ENCODE peak calls at places on chromosomes 13 and 19, in nine cellular contexts. One of them, this sample, is unnamed.

GRCh38 chr13:36766295-36766694 is 52.7 kb upstream of the RFXAP start:
- DNase-seq in transverse colon: no peak
- DNase-seq in OCI-LY7: no peak
- DNase-seq in lower leg skin: no peak
- DNase-seq in ovary: no peak
- DNase-seq in neural progenitor cell: no peak
- DNase-seq in mucosa of descending colon: no peak
- DNase-seq in cardiac muscle cell: no peak
- DNase-seq in upper lobe of left lung: no peak
- DNase-seq in this sample: no peak

GRCh38 chr19:17748884-17749638 is 2.2 kb upstream of the FCHO1 start:
- DNase-seq in OCI-LY7: no peak
- DNase-seq in ovary: no peak
- DNase-seq in upper lobe of left lung: no peak
- DNase-seq in mucosa of descending colon: no peak
- DNase-seq in lower leg skin: no peak
- DNase-seq in neural progenitor cell: no peak
- DNase-seq in transverse colon: no peak
- DNase-seq in cardiac muscle cell: no peak
- DNase-seq in this sample: no peak

GRCh38 chr19:14476663-14477401 is 1.7 kb upstream of the PTGER1 start:
- DNase-seq in mucosa of descending colon: peak; percentile 69
- DNase-seq in ovary: no peak
- DNase-seq in transverse colon: peak; percentile 46
- DNase-seq in cardiac muscle cell: peak; percentile 57
- DNase-seq in neural progenitor cell: no peak
- DNase-seq in lower leg skin: peak; percentile 50
- DNase-seq in OCI-LY7: peak; percentile 24
- DNase-seq in upper lobe of left lung: no peak
- DNase-seq in this sample: no peak

GRCh38 chr19:3642987-3643386 is 16.4 kb upstream of the CACTIN start:
- DNase-seq in cardiac muscle cell: peak; percentile 11
- DNase-seq in OCI-LY7: peak; percentile 39
- DNase-seq in upper lobe of left lung: peak; percentile 84
- DNase-seq in mucosa of descending colon: no peak
- DNase-seq in transverse colon: no peak
- DNase-seq in neural progenitor cell: peak; percentile 38
- DNase-seq in lower leg skin: no peak
- DNase-seq in ovary: no peak
- DNase-seq in this sample: no peak

GRCh38 chr13:110471156-110471832 is 90.2 kb downstream of the RAB20 start:
- DNase-seq in transverse colon: peak; percentile 41
- DNase-seq in cardiac muscle cell: no peak
- DNase-seq in upper lobe of left lung: no peak
- DNase-seq in mucosa of descending colon: no peak
- DNase-seq in lower leg skin: no peak
- DNase-seq in ovary: no peak
- DNase-seq in OCI-LY7: no peak
- DNase-seq in neural progenitor cell: no peak
- DNase-seq in this sample: no peak

GRCh38 chr19:10474962-10475451 is 28.1 kb downstream of the KEAP1 start:
- DNase-seq in cardiac muscle cell: no peak
- DNase-seq in OCI-LY7: no peak
- DNase-seq in lower leg skin: no peak
- DNase-seq in neural progenitor cell: no peak
- DNase-seq in transverse colon: no peak
- DNase-seq in upper lobe of left lung: no peak
- DNase-seq in ovary: no peak
- DNase-seq in mucosa of descending colon: no peak
- DNase-seq in this sample: no peak

GRCh38 chr19:42154471-42155323 is 22.5 kb upstream of the POU2F2 start:
- DNase-seq in neural progenitor cell: no peak
- DNase-seq in mucosa of descending colon: no peak
- DNase-seq in transverse colon: no peak
- DNase-seq in OCI-LY7: peak; percentile 62
- DNase-seq in upper lobe of left lung: peak; percentile 28
- DNase-seq in cardiac muscle cell: no peak
- DNase-seq in lower leg skin: no peak
- DNase-seq in ovary: no peak
- DNase-seq in this sample: no peak

GRCh38 chr19:30924670-30925069 is 424.6 kb downstream of the TSHZ3 start:
- DNase-seq in ovary: peak; percentile 36
- DNase-seq in transverse colon: peak; percentile 25
- DNase-seq in cardiac muscle cell: no peak
- DNase-seq in mucosa of descending colon: no peak
- DNase-seq in OCI-LY7: no peak
- DNase-seq in lower leg skin: no peak
- DNase-seq in neural progenitor cell: no peak
- DNase-seq in upper lobe of left lung: no peak
- DNase-seq in this sample: no peak

GRCh38 chr13:100673831-100674362 is 698 bp downstream of the TMTC4 start:
- DNase-seq in ovary: peak; percentile 78
- DNase-seq in mucosa of descending colon: peak; percentile 62
- DNase-seq in upper lobe of left lung: peak; percentile 93
- DNase-seq in neural progenitor cell: no peak
- DNase-seq in transverse colon: peak; percentile 39
- DNase-seq in OCI-LY7: peak; percentile 11
- DNase-seq in cardiac muscle cell: no peak
- DNase-seq in lower leg skin: peak; percentile 43
- DNase-seq in this sample: no peak

GRCh38 chr19:35347171-35347929 is at the start of gene FFAR1:
- DNase-seq in OCI-LY7: peak; percentile 89
- DNase-seq in mucosa of descending colon: peak; percentile 44
- DNase-seq in lower leg skin: no peak
- DNase-seq in ovary: peak; percentile 15
- DNase-seq in neural progenitor cell: no peak
- DNase-seq in upper lobe of left lung: no peak
- DNase-seq in transverse colon: peak; percentile 40
- DNase-seq in cardiac muscle cell: no peak
- DNase-seq in this sample: peak; percentile 18

GRCh38 chr19:13404236-13404635 is 102.0 kb downstream of the CACNA1A start:
- DNase-seq in transverse colon: no peak
- DNase-seq in mucosa of descending colon: no peak
- DNase-seq in upper lobe of left lung: no peak
- DNase-seq in lower leg skin: no peak
- DNase-seq in cardiac muscle cell: no peak
- DNase-seq in ovary: no peak
- DNase-seq in OCI-LY7: no peak
- DNase-seq in neural progenitor cell: no peak
- DNase-seq in this sample: no peak

GRCh38 chr19:47111081-47111589 is 2.4 kb downstream of the ZC3H4 start:
- DNase-seq in cardiac muscle cell: no peak
- DNase-seq in ovary: peak; percentile 52
- DNase-seq in transverse colon: peak; percentile 41
- DNase-seq in mucosa of descending colon: peak; percentile 65
- DNase-seq in neural progenitor cell: peak; percentile 34
- DNase-seq in upper lobe of left lung: peak; percentile 81
- DNase-seq in OCI-LY7: peak; percentile 60
- DNase-seq in lower leg skin: no peak
- DNase-seq in this sample: no peak

GRCh38 chr13:43251967-43252366 is 228.6 kb downstream of the DNAJC15 start:
- DNase-seq in mucosa of descending colon: no peak
- DNase-seq in upper lobe of left lung: no peak
- DNase-seq in OCI-LY7: no peak
- DNase-seq in lower leg skin: no peak
- DNase-seq in transverse colon: no peak
- DNase-seq in neural progenitor cell: no peak
- DNase-seq in cardiac muscle cell: peak; percentile 26
- DNase-seq in ovary: no peak
- DNase-seq in this sample: no peak

GRCh38 chr13:50798923-50799322 is 44.6 kb downstream of the DLEU7 start:
- DNase-seq in mucosa of descending colon: no peak
- DNase-seq in transverse colon: no peak
- DNase-seq in ovary: no peak
- DNase-seq in lower leg skin: no peak
- DNase-seq in upper lobe of left lung: no peak
- DNase-seq in neural progenitor cell: no peak
- DNase-seq in cardiac muscle cell: no peak
- DNase-seq in OCI-LY7: no peak
- DNase-seq in this sample: no peak

GRCh38 chr13:73331556-73331955 is 272.8 kb downstream of the KLF5 start:
- DNase-seq in transverse colon: no peak
- DNase-seq in mucosa of descending colon: no peak
- DNase-seq in lower leg skin: no peak
- DNase-seq in OCI-LY7: no peak
- DNase-seq in upper lobe of left lung: no peak
- DNase-seq in ovary: no peak
- DNase-seq in cardiac muscle cell: no peak
- DNase-seq in neural progenitor cell: no peak
- DNase-seq in this sample: no peak

GRCh38 chr19:35135389-35135909 is 590 bp upstream of the LGI4 start:
- DNase-seq in OCI-LY7: peak; percentile 79
- DNase-seq in ovary: peak; percentile 85
- DNase-seq in mucosa of descending colon: peak; percentile 81
- DNase-seq in upper lobe of left lung: peak; percentile 84
- DNase-seq in cardiac muscle cell: peak; percentile 92
- DNase-seq in transverse colon: peak; percentile 88
- DNase-seq in lower leg skin: no peak
- DNase-seq in neural progenitor cell: peak; percentile 88
- DNase-seq in this sample: peak; percentile 51

GRCh38 chr13:93794197-93794885 is 567.7 kb downstream of the GPC6 start:
- DNase-seq in transverse colon: no peak
- DNase-seq in neural progenitor cell: no peak
- DNase-seq in cardiac muscle cell: no peak
- DNase-seq in ovary: no peak
- DNase-seq in OCI-LY7: no peak
- DNase-seq in mucosa of descending colon: no peak
- DNase-seq in upper lobe of left lung: no peak
- DNase-seq in lower leg skin: no peak
- DNase-seq in this sample: no peak

GRCh38 chr13:110306960-110307696 is at the start of the genes COL4A1 and COL4A2:
- DNase-seq in transverse colon: peak; percentile 61
- DNase-seq in upper lobe of left lung: peak; percentile 94
- DNase-seq in ovary: peak; percentile 89
- DNase-seq in mucosa of descending colon: no peak
- DNase-seq in OCI-LY7: no peak
- DNase-seq in neural progenitor cell: peak; percentile 91
- DNase-seq in lower leg skin: peak; percentile 31
- DNase-seq in cardiac muscle cell: peak; percentile 81
- DNase-seq in this sample: no peak

GRCh38 chr13:109645831-109646230 is 140.6 kb downstream of the IRS2 start:
- DNase-seq in transverse colon: no peak
- DNase-seq in upper lobe of left lung: no peak
- DNase-seq in OCI-LY7: no peak
- DNase-seq in neural progenitor cell: no peak
- DNase-seq in ovary: peak; percentile 26
- DNase-seq in mucosa of descending colon: no peak
- DNase-seq in lower leg skin: no peak
- DNase-seq in cardiac muscle cell: no peak
- DNase-seq in this sample: no peak

GRCh38 chr13:49238621-49239020 is 9.1 kb upstream of the CDADC1 start:
- DNase-seq in OCI-LY7: no peak
- DNase-seq in lower leg skin: no peak
- DNase-seq in neural progenitor cell: no peak
- DNase-seq in ovary: no peak
- DNase-seq in transverse colon: no peak
- DNase-seq in cardiac muscle cell: no peak
- DNase-seq in upper lobe of left lung: no peak
- DNase-seq in mucosa of descending colon: no peak
- DNase-seq in this sample: no peak

GRCh38 chr13:53204598-53204997 is 176.0 kb downstream of the OLFM4 start:
- DNase-seq in mucosa of descending colon: no peak
- DNase-seq in cardiac muscle cell: no peak
- DNase-seq in neural progenitor cell: no peak
- DNase-seq in ovary: no peak
- DNase-seq in upper lobe of left lung: no peak
- DNase-seq in OCI-LY7: no peak
- DNase-seq in transverse colon: no peak
- DNase-seq in lower leg skin: no peak
- DNase-seq in this sample: no peak

GRCh38 chr19:21134934-21135366 is 6.9 kb upstream of the ZNF431 start:
- DNase-seq in neural progenitor cell: no peak
- DNase-seq in cardiac muscle cell: no peak
- DNase-seq in transverse colon: no peak
- DNase-seq in OCI-LY7: no peak
- DNase-seq in lower leg skin: no peak
- DNase-seq in upper lobe of left lung: no peak
- DNase-seq in ovary: no peak
- DNase-seq in mucosa of descending colon: no peak
- DNase-seq in this sample: no peak

GRCh38 chr19:489418-490196 is 6.7 kb upstream of the MADCAM1 start:
- DNase-seq in upper lobe of left lung: peak; percentile 83
- DNase-seq in lower leg skin: no peak
- DNase-seq in neural progenitor cell: peak; percentile 77
- DNase-seq in ovary: no peak
- DNase-seq in cardiac muscle cell: peak; percentile 54
- DNase-seq in transverse colon: no peak
- DNase-seq in mucosa of descending colon: no peak
- DNase-seq in OCI-LY7: peak; percentile 24
- DNase-seq in this sample: no peak
- TF ChIP-seq CTCF in upper lobe of left lung: no peak
- TF ChIP-seq CTCF in lower leg skin: no peak
- TF ChIP-seq CTCF in neural progenitor cell: no peak
- TF ChIP-seq CTCF in ovary: no peak
- TF ChIP-seq CTCF in cardiac muscle cell: no peak
- TF ChIP-seq CTCF in transverse colon: no peak
- TF ChIP-seq CTCF in mucosa of descending colon: no peak
- TF ChIP-seq CTCF in OCI-LY7: no peak
- TF ChIP-seq CTCF in this sample: no peak

GRCh38 chr13:24746618-24747247 is 17.2 kb upstream of the RNF17 start:
- DNase-seq in transverse colon: no peak
- DNase-seq in OCI-LY7: no peak
- DNase-seq in cardiac muscle cell: peak; percentile 57
- DNase-seq in upper lobe of left lung: peak; percentile 84
- DNase-seq in ovary: no peak
- DNase-seq in mucosa of descending colon: no peak
- DNase-seq in lower leg skin: no peak
- DNase-seq in neural progenitor cell: peak; percentile 71
- DNase-seq in this sample: no peak
- TF ChIP-seq CTCF in transverse colon: no peak
- TF ChIP-seq CTCF in OCI-LY7: no peak
- TF ChIP-seq CTCF in cardiac muscle cell: peak; percentile 37
- TF ChIP-seq CTCF in upper lobe of left lung: no peak
- TF ChIP-seq CTCF in ovary: no peak
- TF ChIP-seq CTCF in mucosa of descending colon: no peak
- TF ChIP-seq CTCF in lower leg skin: no peak
- TF ChIP-seq CTCF in neural progenitor cell: peak; percentile 58
- TF ChIP-seq CTCF in this sample: no peak

DNA sequence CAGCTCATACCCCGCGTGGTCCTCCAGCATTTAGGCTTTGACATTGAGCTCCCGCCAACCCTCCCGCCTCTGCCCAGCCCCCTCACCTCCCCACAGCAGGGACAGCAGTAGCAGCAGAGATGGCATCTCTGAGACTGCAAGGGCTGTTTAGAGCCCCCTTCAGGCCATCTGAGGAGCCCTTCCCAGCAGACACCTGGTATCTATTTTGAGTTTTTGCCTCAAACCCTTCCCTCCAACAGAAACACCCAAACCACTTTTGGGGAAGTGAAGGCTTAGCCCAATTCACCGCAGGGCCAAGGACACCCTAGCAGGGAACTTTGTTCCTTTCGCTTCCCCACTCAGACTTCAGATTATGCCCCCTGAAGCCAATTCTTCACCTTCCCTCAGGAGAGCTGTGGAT is 6.3 kb upstream of the ZNF175 start:
- DNase-seq in lower leg skin: no peak
- DNase-seq in OCI-LY7: peak; percentile 16
- DNase-seq in transverse colon: no peak
- DNase-seq in neural progenitor cell: no peak
- DNase-seq in mucosa of descending colon: no peak
- DNase-seq in cardiac muscle cell: no peak
- DNase-seq in upper lobe of left lung: no peak
- DNase-seq in ovary: no peak
- DNase-seq in this sample: no peak
- TF ChIP-seq CTCF in lower leg skin: no peak
- TF ChIP-seq CTCF in OCI-LY7: peak; percentile 51
- TF ChIP-seq CTCF in transverse colon: no peak
- TF ChIP-seq CTCF in neural progenitor cell: no peak
- TF ChIP-seq CTCF in mucosa of descending colon: no peak
- TF ChIP-seq CTCF in cardiac muscle cell: no peak
- TF ChIP-seq CTCF in upper lobe of left lung: no peak
- TF ChIP-seq CTCF in ovary: no peak
- TF ChIP-seq CTCF in this sample: no peak

GRCh38 chr19:48194041-48194871 is 23.8 kb downstream of the ZSWIM9 start:
- DNase-seq in OCI-LY7: peak; percentile 56
- DNase-seq in upper lobe of left lung: peak; percentile 76
- DNase-seq in lower leg skin: no peak
- DNase-seq in transverse colon: no peak
- DNase-seq in neural progenitor cell: peak; percentile 48
- DNase-seq in cardiac muscle cell: peak; percentile 28
- DNase-seq in ovary: no peak
- DNase-seq in mucosa of descending colon: no peak
- DNase-seq in this sample: no peak
- TF ChIP-seq CTCF in OCI-LY7: peak; percentile 78
- TF ChIP-seq CTCF in upper lobe of left lung: peak; percentile 46
- TF ChIP-seq CTCF in lower leg skin: no peak
- TF ChIP-seq CTCF in transverse colon: peak; percentile 40
- TF ChIP-seq CTCF in neural progenitor cell: peak; percentile 64
- TF ChIP-seq CTCF in cardiac muscle cell: peak; percentile 59
- TF ChIP-seq CTCF in ovary: no peak
- TF ChIP-seq CTCF in mucosa of descending colon: no peak
- TF ChIP-seq CTCF in this sample: no peak